ENCODE peak calls at places on chromosomes 7 and 10, in eight cellular contexts. One of them, this sample, is unnamed.

GRCh38 chr7:92260248-92260781 is 14.5 kb downstream of the ANKIB1 start:
- DNase-seq in OCI-LY7: no peak
- DNase-seq in GM06990: no peak
- DNase-seq in WERI-Rb-1: no peak
- DNase-seq in choroid plexus epithelial cell: no peak
- DNase-seq in BJ: no peak
- DNase-seq in hepatocyte: no peak
- DNase-seq in HFFc6: no peak
- DNase-seq in this sample: no peak

GRCh38 chr10:34319197-34319846 is 495.8 kb downstream of the PARD3 start:
- DNase-seq in choroid plexus epithelial cell: peak
- DNase-seq in OCI-LY7: no peak
- DNase-seq in WERI-Rb-1: no peak
- DNase-seq in HFFc6: peak
- DNase-seq in BJ: peak
- DNase-seq in hepatocyte: peak
- DNase-seq in GM06990: no peak
- DNase-seq in this sample: no peak

GRCh38 chr7:148699024-148699771 is 495 bp downstream of the CUL1 start:
- DNase-seq in OCI-LY7: peak
- DNase-seq in BJ: no peak
- DNase-seq in WERI-Rb-1: peak
- DNase-seq in GM06990: peak
- DNase-seq in choroid plexus epithelial cell: peak
- DNase-seq in hepatocyte: peak
- DNase-seq in HFFc6: peak
- DNase-seq in this sample: peak

GRCh38 chr7:27171636-27172387 is 2.3 kb downstream of the HOXA10 start:
- DNase-seq in BJ: no peak
- DNase-seq in HFFc6: no peak
- DNase-seq in OCI-LY7: no peak
- DNase-seq in GM06990: no peak
- DNase-seq in choroid plexus epithelial cell: no peak
- DNase-seq in hepatocyte: no peak
- DNase-seq in WERI-Rb-1: no peak
- DNase-seq in this sample: no peak

GRCh38 chr10:78777466-78778256 is 291.1 kb upstream of the ZMIZ1 start:
- DNase-seq in WERI-Rb-1: no peak
- DNase-seq in GM06990: no peak
- DNase-seq in choroid plexus epithelial cell: peak
- DNase-seq in BJ: peak
- DNase-seq in OCI-LY7: no peak
- DNase-seq in hepatocyte: peak
- DNase-seq in HFFc6: peak
- DNase-seq in this sample: no peak

GRCh38 chr7:106205621-106206222 is 79.1 kb downstream of the NAMPT start:
- DNase-seq in BJ: no peak
- DNase-seq in WERI-Rb-1: no peak
- DNase-seq in HFFc6: no peak
- DNase-seq in GM06990: no peak
- DNase-seq in OCI-LY7: no peak
- DNase-seq in hepatocyte: no peak
- DNase-seq in choroid plexus epithelial cell: peak
- DNase-seq in this sample: peak

GRCh38 chr10:116767235-116767634 is 24.9 kb upstream of the HSPA12A start:
- DNase-seq in GM06990: no peak
- DNase-seq in hepatocyte: peak
- DNase-seq in OCI-LY7: no peak
- DNase-seq in WERI-Rb-1: peak
- DNase-seq in BJ: peak
- DNase-seq in choroid plexus epithelial cell: no peak
- DNase-seq in HFFc6: no peak
- DNase-seq in this sample: no peak

GRCh38 chr10:93357680-93358079 is 124.5 kb downstream of the MYOF start:
- DNase-seq in HFFc6: peak
- DNase-seq in BJ: no peak
- DNase-seq in hepatocyte: peak
- DNase-seq in GM06990: no peak
- DNase-seq in choroid plexus epithelial cell: peak
- DNase-seq in WERI-Rb-1: peak
- DNase-seq in OCI-LY7: peak
- DNase-seq in this sample: no peak

GRCh38 chr10:8927705-8928104 is 873.2 kb downstream of the GATA3 start:
- DNase-seq in HFFc6: no peak
- DNase-seq in WERI-Rb-1: no peak
- DNase-seq in choroid plexus epithelial cell: no peak
- DNase-seq in BJ: no peak
- DNase-seq in GM06990: no peak
- DNase-seq in hepatocyte: no peak
- DNase-seq in OCI-LY7: no peak
- DNase-seq in this sample: no peak

GRCh38 chr10:30453764-30454527 is 20.0 kb downstream of the MAP3K8 start:
- DNase-seq in hepatocyte: no peak
- DNase-seq in OCI-LY7: no peak
- DNase-seq in WERI-Rb-1: no peak
- DNase-seq in BJ: no peak
- DNase-seq in GM06990: no peak
- DNase-seq in HFFc6: no peak
- DNase-seq in choroid plexus epithelial cell: no peak
- DNase-seq in this sample: no peak

GRCh38 chr7:916291-916941 is 38.1 kb downstream of the ADAP1 start:
- DNase-seq in OCI-LY7: no peak
- DNase-seq in choroid plexus epithelial cell: peak
- DNase-seq in BJ: no peak
- DNase-seq in hepatocyte: no peak
- DNase-seq in GM06990: no peak
- DNase-seq in HFFc6: no peak
- DNase-seq in WERI-Rb-1: no peak
- DNase-seq in this sample: no peak

DNA sequence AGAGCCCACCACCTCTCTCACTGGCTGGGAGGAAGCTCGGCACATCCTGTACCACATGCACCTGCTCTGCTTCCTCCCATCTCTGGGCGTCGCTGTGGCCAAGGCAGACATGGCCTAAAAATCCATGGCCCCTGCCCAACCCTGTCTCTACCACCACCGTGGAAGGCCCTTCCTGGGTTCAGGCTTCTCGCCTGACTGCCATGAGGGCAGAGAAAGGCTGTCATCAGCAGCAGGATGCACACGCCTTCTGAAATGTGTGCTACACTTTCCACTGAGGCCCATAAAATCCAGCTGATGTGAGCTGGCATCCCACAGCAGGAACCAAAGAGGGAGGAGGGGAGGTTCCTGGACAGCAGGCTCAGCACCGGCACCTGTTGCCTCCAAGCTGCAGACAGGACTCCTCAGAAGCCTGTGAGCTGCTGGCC is 93.4 kb downstream of the PTPRN2 start:
- DNase-seq in GM06990: no peak
- DNase-seq in OCI-LY7: peak
- DNase-seq in hepatocyte: no peak
- DNase-seq in HFFc6: no peak
- DNase-seq in WERI-Rb-1: no peak
- DNase-seq in BJ: no peak
- DNase-seq in choroid plexus epithelial cell: no peak
- DNase-seq in this sample: no peak
- TF ChIP-seq CTCF in GM06990: no peak
- TF ChIP-seq CTCF in OCI-LY7: peak
- TF ChIP-seq CTCF in hepatocyte: no peak
- TF ChIP-seq CTCF in HFFc6: no peak
- TF ChIP-seq CTCF in WERI-Rb-1: no peak
- TF ChIP-seq CTCF in BJ: no peak
- TF ChIP-seq CTCF in choroid plexus epithelial cell: no peak
- TF ChIP-seq CTCF in this sample: peak

GRCh38 chr10:98128802-98129201 is 5.7 kb upstream of the R3HCC1L start:
- DNase-seq in WERI-Rb-1: no peak
- DNase-seq in HFFc6: no peak
- DNase-seq in BJ: no peak
- DNase-seq in GM06990: no peak
- DNase-seq in OCI-LY7: no peak
- DNase-seq in choroid plexus epithelial cell: no peak
- DNase-seq in hepatocyte: no peak
- DNase-seq in this sample: no peak
- TF ChIP-seq CTCF in WERI-Rb-1: no peak
- TF ChIP-seq CTCF in HFFc6: no peak
- TF ChIP-seq CTCF in BJ: no peak
- TF ChIP-seq CTCF in GM06990: no peak
- TF ChIP-seq CTCF in OCI-LY7: no peak
- TF ChIP-seq CTCF in choroid plexus epithelial cell: no peak
- TF ChIP-seq CTCF in hepatocyte: no peak
- TF ChIP-seq CTCF in this sample: no peak

GRCh38 chr10:11285171-11285570 is 267.5 kb downstream of the CELF2 start:
- DNase-seq in OCI-LY7: no peak
- DNase-seq in WERI-Rb-1: no peak
- DNase-seq in HFFc6: peak
- DNase-seq in BJ: no peak
- DNase-seq in choroid plexus epithelial cell: peak
- DNase-seq in GM06990: no peak
- DNase-seq in hepatocyte: peak
- DNase-seq in this sample: no peak
- TF ChIP-seq CTCF in OCI-LY7: no peak
- TF ChIP-seq CTCF in WERI-Rb-1: peak
- TF ChIP-seq CTCF in HFFc6: no peak
- TF ChIP-seq CTCF in BJ: peak
- TF ChIP-seq CTCF in choroid plexus epithelial cell: peak
- TF ChIP-seq CTCF in GM06990: peak
- TF ChIP-seq CTCF in hepatocyte: peak
- TF ChIP-seq CTCF in this sample: peak

GRCh38 chr10:132413226-132414205 is 16.5 kb downstream of the PWWP2B start:
- DNase-seq in WERI-Rb-1: no peak
- DNase-seq in OCI-LY7: no peak
- DNase-seq in HFFc6: no peak
- DNase-seq in BJ: no peak
- DNase-seq in GM06990: no peak
- DNase-seq in choroid plexus epithelial cell: no peak
- DNase-seq in hepatocyte: no peak
- DNase-seq in this sample: no peak

GRCh38 chr10:132410056-132410778 is 13.2 kb downstream of the PWWP2B start:
- DNase-seq in BJ: no peak
- DNase-seq in choroid plexus epithelial cell: no peak
- DNase-seq in HFFc6: no peak
- DNase-seq in hepatocyte: no peak
- DNase-seq in OCI-LY7: no peak
- DNase-seq in WERI-Rb-1: no peak
- DNase-seq in GM06990: no peak
- DNase-seq in this sample: no peak

GRCh38 chr10:132410779-132411532 is 14.0 kb downstream of the PWWP2B start:
- DNase-seq in BJ: no peak
- DNase-seq in HFFc6: no peak
- DNase-seq in choroid plexus epithelial cell: no peak
- DNase-seq in WERI-Rb-1: no peak
- DNase-seq in GM06990: no peak
- DNase-seq in hepatocyte: no peak
- DNase-seq in OCI-LY7: no peak
- DNase-seq in this sample: no peak

GRCh38 chr10:132412316-132413192 is 15.6 kb downstream of the PWWP2B start:
- DNase-seq in GM06990: no peak
- DNase-seq in HFFc6: no peak
- DNase-seq in OCI-LY7: no peak
- DNase-seq in hepatocyte: no peak
- DNase-seq in choroid plexus epithelial cell: no peak
- DNase-seq in WERI-Rb-1: peak
- DNase-seq in BJ: no peak
- DNase-seq in this sample: no peak

GRCh38 chr10:132411561-132412253 is 14.7 kb downstream of the PWWP2B start:
- DNase-seq in BJ: no peak
- DNase-seq in HFFc6: no peak
- DNase-seq in GM06990: no peak
- DNase-seq in choroid plexus epithelial cell: peak
- DNase-seq in hepatocyte: peak
- DNase-seq in OCI-LY7: no peak
- DNase-seq in WERI-Rb-1: peak
- DNase-seq in this sample: no peak
- TF ChIP-seq CTCF in BJ: no peak
- TF ChIP-seq CTCF in HFFc6: no peak
- TF ChIP-seq CTCF in GM06990: no peak
- TF ChIP-seq CTCF in choroid plexus epithelial cell: peak
- TF ChIP-seq CTCF in hepatocyte: peak
- TF ChIP-seq CTCF in OCI-LY7: no peak
- TF ChIP-seq CTCF in WERI-Rb-1: no peak
- TF ChIP-seq CTCF in this sample: no peak

GRCh38 chr7:141360414-141360760 is 190.8 kb upstream of the AGK start:
- DNase-seq in OCI-LY7: no peak
- DNase-seq in choroid plexus epithelial cell: no peak
- DNase-seq in GM06990: no peak
- DNase-seq in WERI-Rb-1: no peak
- DNase-seq in HFFc6: no peak
- DNase-seq in hepatocyte: no peak
- DNase-seq in BJ: no peak
- DNase-seq in this sample: no peak

GRCh38 chr7:141361479-141361878 is 189.7 kb upstream of the AGK start:
- DNase-seq in HFFc6: no peak
- DNase-seq in hepatocyte: no peak
- DNase-seq in WERI-Rb-1: no peak
- DNase-seq in BJ: no peak
- DNase-seq in OCI-LY7: no peak
- DNase-seq in GM06990: no peak
- DNase-seq in choroid plexus epithelial cell: no peak
- DNase-seq in this sample: no peak

GRCh38 chr7:141362580-141363435 is 188.4 kb upstream of the AGK start:
- DNase-seq in HFFc6: peak
- DNase-seq in OCI-LY7: no peak
- DNase-seq in BJ: peak
- DNase-seq in hepatocyte: peak
- DNase-seq in choroid plexus epithelial cell: peak
- DNase-seq in GM06990: no peak
- DNase-seq in WERI-Rb-1: no peak
- DNase-seq in this sample: no peak

GRCh38 chr7:141363748-141364147 is 187.5 kb upstream of the AGK start:
- DNase-seq in choroid plexus epithelial cell: no peak
- DNase-seq in HFFc6: no peak
- DNase-seq in OCI-LY7: no peak
- DNase-seq in WERI-Rb-1: no peak
- DNase-seq in BJ: no peak
- DNase-seq in hepatocyte: no peak
- DNase-seq in GM06990: no peak
- DNase-seq in this sample: no peak

GRCh38 chr7:141361965-141362364 is 189.2 kb upstream of the AGK start:
- DNase-seq in WERI-Rb-1: no peak
- DNase-seq in choroid plexus epithelial cell: no peak
- DNase-seq in BJ: no peak
- DNase-seq in hepatocyte: no peak
- DNase-seq in OCI-LY7: no peak
- DNase-seq in HFFc6: no peak
- DNase-seq in GM06990: no peak
- DNase-seq in this sample: no peak
- TF ChIP-seq CTCF in WERI-Rb-1: no peak
- TF ChIP-seq CTCF in choroid plexus epithelial cell: no peak
- TF ChIP-seq CTCF in BJ: no peak
- TF ChIP-seq CTCF in hepatocyte: no peak
- TF ChIP-seq CTCF in OCI-LY7: no peak
- TF ChIP-seq CTCF in HFFc6: no peak
- TF ChIP-seq CTCF in GM06990: no peak
- TF ChIP-seq CTCF in this sample: no peak

This sample was measured in GM10248.